ENCODE peak calls at places on chromosomes 2 and 18, in five cellular contexts. A is astrocyte of the hippocampus; I is AG10803; T is activated T-helper 9 cell treated with anti-CD3 and anti-CD28 coated beads, Interleukin-2, amount 50 U/mL, for 16 hours; X is midbrain. W is an unnamed sample.
A peak's percentile ranks its signal among the peaks of the same experiment; 100 is the strongest.

GRCh38 chr2:51710222-51710621 is 678.3 kb upstream of the NRXN1 start:
- DNase-seq in A (no peak), I (no peak), T (no peak), X (peak; percentile 0), W (no peak)

GRCh38 chr2:209376686-209377085 is 47.2 kb upstream of the MAP2 start:
- DNase-seq in A (no peak), I (no peak), T (no peak), X (no peak), W (no peak)

GRCh38 chr18:79484661-79485621 is 89.2 kb downstream of the NFATC1 start:
- DNase-seq in A (peak; percentile 98), I (peak; percentile 99), T (no peak), X (no peak), W (peak; percentile 93)

GRCh38 chr18:61400714-61401113 is 67.5 kb downstream of the CDH20 start:
- DNase-seq in A (peak; percentile 60), I (peak; percentile 69), T (no peak), X (peak; percentile 7), W (peak; percentile 19)

GRCh38 chr18:453399-453798 is 47.1 kb downstream of the COLEC12 start:
- DNase-seq in A (no peak), I (no peak), T (no peak), X (no peak), W (no peak)

GRCh38 chr2:214192711-214193110 is 218.1 kb upstream of the VWC2L start:
- DNase-seq in A (no peak), I (peak; percentile 62), T (no peak), X (no peak), W (no peak)

GRCh38 chr2:130795431-130795830 is 40.1 kb downstream of the AMER3 start:
- DNase-seq in A (no peak), I (no peak), T (no peak), X (no peak), W (no peak)

GRCh38 chr2:8355046-8355445 is 326.8 kb upstream of the ID2 start:
- DNase-seq in A (no peak), I (no peak), T (no peak), X (no peak), W (no peak)

GRCh38 chr2:109156052-109156451 is 27.0 kb downstream of the SH3RF3 start:
- DNase-seq in A (no peak), I (no peak), T (no peak), X (no peak), W (no peak)

GRCh38 chr2:232901711-232902578 is 31.9 kb downstream of the SNORC start:
- DNase-seq in A (peak; percentile 86), I (peak; percentile 82), T (no peak), X (no peak), W (peak; percentile 90)

GRCh38 chr2:31379102-31379501 is 35.4 kb downstream of the XDH start:
- DNase-seq in A (no peak), I (no peak), T (no peak), X (no peak), W (no peak)

GRCh38 chr2:167017021-167017420 is 128.7 kb downstream of the XIRP2 start:
- DNase-seq in A (no peak), I (no peak), T (no peak), X (no peak), W (no peak)

GRCh38 chr2:133812826-133813617 is 244.8 kb upstream of the NCKAP5 start:
- DNase-seq in A (peak; percentile 70), I (peak; percentile 31), T (no peak), X (no peak), W (peak; percentile 95)

GRCh38 chr2:100853909-100854810 is 34.2 kb downstream of the NPAS2 start:
- DNase-seq in A (no peak), I (no peak), T (no peak), X (no peak), W (no peak)

GRCh38 chr2:207762146-207762545 is 7.6 kb downstream of the FZD5 start:
- DNase-seq in A (no peak), I (no peak), T (no peak), X (no peak), W (no peak)

GRCh38 chr2:161136696-161137324 is 23.4 kb upstream of the TANK start:
- DNase-seq in A (peak; percentile 66), I (peak; percentile 23), T (no peak), X (no peak), W (peak; percentile 85)

GRCh38 chr2:28980368-28981015 is 606 bp upstream of the TOGARAM2 start:
- DNase-seq in A (no peak), I (no peak), T (no peak), X (peak; percentile 47), W (no peak)

GRCh38 chr2:126860395-126860794 is 38.3 kb upstream of the TEX51 start:
- DNase-seq in A (no peak), I (no peak), T (no peak), X (no peak), W (no peak)

GRCh38 chr2:71545572-71546274 is 92.4 kb downstream of the DYSF start:
- DNase-seq in A (peak; percentile 84), I (peak; percentile 66), T (no peak), X (peak; percentile 71), W (peak; percentile 47)

W was measured in renal cortical epithelial cell.